ENCODE peak calls at places on chromosomes 1 and 21, in seven cellular contexts. Z, Q, P, S, T, F and L are unnamed samples.

GRCh38 chr1:71587961-71588360 is 507.1 kb upstream of the ZRANB2 start:
- DNase-seq in Q (no peak), S (no peak), F (no peak), Z (peak), P (no peak), T (no peak), L (peak)

GRCh38 chr1:36852586-36852985 is 181.7 kb downstream of the GRIK3 start:
- DNase-seq in P (no peak), S (no peak), Q (no peak), F (no peak), Z (no peak), T (no peak), L (no peak)

GRCh38 chr1:168328965-168329364 is 48.3 kb downstream of the TBX19 start:
- DNase-seq in F (no peak), P (no peak), T (no peak), Z (no peak), Q (no peak), S (no peak), L (no peak)

GRCh38 chr1:30801826-30802198 is 44.2 kb upstream of the LAPTM5 start:
- DNase-seq in T (peak), Q (peak), P (no peak), Z (peak), S (peak), F (peak), L (peak)

GRCh38 chr21:30337644-30338170 is at the start of gene KRTAP27-1:
- DNase-seq in P (no peak), T (no peak), F (no peak), Z (no peak), S (no peak), Q (no peak), L (no peak)

GRCh38 chr1:222073307-222073995 is 331.6 kb upstream of the DUSP10 start:
- DNase-seq in F (no peak), Q (no peak), S (no peak), P (no peak), T (no peak), Z (no peak), L (peak)

GRCh38 chr1:170027760-170028159 is 46.7 kb downstream of the KIFAP3 start:
- DNase-seq in T (no peak), Q (no peak), P (no peak), F (no peak), S (no peak), Z (peak), L (no peak)

GRCh38 chr21:31872452-31873274 is at the start of gene HUNK:
- DNase-seq in T (no peak), Q (no peak), F (no peak), Z (peak), S (peak), P (no peak), L (peak)

GRCh38 chr1:223504741-223505140 is 111.5 kb downstream of the CCDC185 start:
- DNase-seq in S (peak), Q (no peak), T (no peak), P (no peak), F (no peak), Z (peak), L (no peak)

GRCh38 chr1:35544976-35545375 is 12.2 kb downstream of the KIAA0319L start:
- DNase-seq in T (no peak), F (peak), P (no peak), S (no peak), Z (peak), Q (peak), L (peak)

GRCh38 chr1:1085911-1086841 is 12.1 kb upstream of the RNF223 start:
- DNase-seq in T (no peak), Z (no peak), Q (no peak), F (no peak), P (no peak), S (peak), L (no peak)

GRCh38 chr1:231836227-231836893 is 209.8 kb downstream of the DISC1 start:
- DNase-seq in Q (no peak), F (no peak), P (no peak), T (no peak), Z (no peak), S (no peak), L (peak)

GRCh38 chr1:174077755-174078490 is 55.8 kb upstream of the RC3H1 start:
- DNase-seq in T (no peak), F (no peak), Z (peak), S (no peak), Q (no peak), P (no peak), L (peak)

GRCh38 chr1:153430166-153430553 is 13.8 kb downstream of the S100A7A start:
- DNase-seq in S (no peak), P (no peak), F (no peak), Z (no peak), Q (no peak), T (no peak), L (no peak)

GRCh38 chr1:229027158-229027557 is 243.8 kb upstream of the RAB4A start:
- DNase-seq in Q (no peak), P (no peak), S (no peak), Z (no peak), T (no peak), F (no peak), L (no peak)

GRCh38 chr21:44752701-44753235 is 41.4 kb upstream of the TSPEAR start:
- DNase-seq in T (no peak), P (no peak), Z (peak), S (no peak), F (no peak), Q (no peak), L (peak)

GRCh38 chr1:41493117-41493536 is 8.6 kb upstream of the EDN2 start:
- DNase-seq in Z (no peak), F (no peak), T (no peak), P (no peak), S (no peak), Q (no peak), L (no peak)

GRCh38 chr1:171142451-171143121 is 42.5 kb upstream of the FMO2 start:
- DNase-seq in T (no peak), Q (no peak), F (peak), P (no peak), S (peak), Z (no peak), L (no peak)

GRCh38 chr1:174931214-174931613 is 68.5 kb upstream of the CACYBP start:
- DNase-seq in T (no peak), S (no peak), P (no peak), Z (no peak), F (no peak), Q (no peak), L (no peak)

GRCh38 chr1:54107131-54107530 is 45.7 kb downstream of the CDCP2 start:
- DNase-seq in Q (no peak), F (no peak), T (no peak), P (no peak), S (no peak), Z (peak), L (peak)

GRCh38 chr1:192584951-192585350 is 9.4 kb downstream of the RGS1 start:
- DNase-seq in Q (no peak), S (no peak), T (no peak), F (no peak), P (no peak), Z (no peak), L (no peak)

GRCh38 chr1:228152097-228152917 is 2.6 kb downstream of the GJC2 start:
- DNase-seq in F (no peak), Q (no peak), S (peak), P (no peak), T (no peak), Z (no peak), L (no peak)

GRCh38 chr1:77514871-77515776 is 167.3 kb downstream of the ZZZ3 start:
- DNase-seq in Q (no peak), P (no peak), T (no peak), F (peak), S (no peak), Z (peak), L (peak)

GRCh38 chr1:185170291-185170848 is 13.4 kb downstream of the SWT1 start:
- DNase-seq in F (no peak), T (no peak), S (no peak), P (peak), Q (no peak), Z (peak), L (peak)

GRCh38 chr1:45394342-45394741 is 54.1 kb upstream of the MUTYH start:
- DNase-seq in Q (no peak), P (no peak), T (no peak), Z (no peak), S (no peak), F (no peak), L (no peak)

GRCh38 chr21:16908087-16908486 is 604.8 kb upstream of the CXADR start:
- DNase-seq in T (peak), Z (no peak), S (peak), F (no peak), P (no peak), Q (no peak), L (no peak)

GRCh38 chr1:11342677-11343076 is 69.7 kb downstream of the UBIAD1 start:
- DNase-seq in Q (no peak), T (no peak), S (no peak), F (no peak), Z (peak), P (no peak), L (peak)

GRCh38 chr1:227726924-227727599 is 8.0 kb downstream of the JMJD4 start:
- DNase-seq in P (no peak), S (no peak), Q (no peak), F (no peak), T (no peak), Z (no peak), L (no peak)

GRCh38 chr1:214019499-214019898 is 31.7 kb downstream of the PROX1 start:
- DNase-seq in S (no peak), Q (no peak), T (no peak), Z (no peak), F (no peak), P (no peak), L (no peak)

GRCh38 chr21:38474124-38474523 is 24.2 kb downstream of the ERG start:
- DNase-seq in P (no peak), Q (no peak), S (no peak), T (no peak), F (peak), Z (peak), L (peak)

GRCh38 chr1:41109316-41110263 is 88.1 kb upstream of the SLFNL1 start:
- DNase-seq in S (peak), P (peak), Q (no peak), T (no peak), F (peak), Z (peak), L (peak)

GRCh38 chr1:234629026-234629425 is 19.0 kb upstream of the IRF2BP2 start:
- DNase-seq in Q (no peak), F (no peak), P (no peak), Z (no peak), T (no peak), S (no peak), L (no peak)

GRCh38 chr1:171286032-171286705 is 27.8 kb upstream of the FMO4 start:
- DNase-seq in P (no peak), Z (no peak), T (no peak), S (no peak), Q (no peak), F (no peak), L (no peak)

GRCh38 chr1:41394918-41395598 is 33.8 kb downstream of the FOXO6 start:
- DNase-seq in S (no peak), Q (peak), T (no peak), P (no peak), F (no peak), Z (peak), L (peak)